ENCODE peak calls at places on chromosomes 4 and X, in six cellular contexts. One of them, this sample, is unnamed.
A peak's percentile ranks its signal among the peaks of the same experiment; 100 is the strongest.

GRCh38 chr4:121938282-121939092 is 13.4 kb downstream of the TRPC3 start:
- DNase-seq in AG10803: no peak
- DNase-seq in tibial artery: no peak
- DNase-seq in GM13976: no peak
- DNase-seq in lower lobe of right lung: no peak
- DNase-seq in ascending aorta: no peak
- DNase-seq in this sample: no peak

GRCh38 chrX:154351183-154352011 is 23.0 kb downstream of the FLNA start:
- DNase-seq in AG10803: no peak
- DNase-seq in tibial artery: peak; percentile 62
- DNase-seq in GM13976: no peak
- DNase-seq in lower lobe of right lung: peak; percentile 54
- DNase-seq in ascending aorta: no peak
- DNase-seq in this sample: no peak

GRCh38 chrX:112734250-112734649 is 54.5 kb upstream of the LHFPL1 start:
- DNase-seq in AG10803: peak; percentile 61
- DNase-seq in tibial artery: peak; percentile 42
- DNase-seq in GM13976: no peak
- DNase-seq in lower lobe of right lung: no peak
- DNase-seq in ascending aorta: no peak
- DNase-seq in this sample: no peak

GRCh38 chrX:34656467-34656841 is 631 bp downstream of the TMEM47 start:
- DNase-seq in AG10803: no peak
- DNase-seq in tibial artery: peak; percentile 65
- DNase-seq in GM13976: no peak
- DNase-seq in lower lobe of right lung: no peak
- DNase-seq in ascending aorta: no peak
- DNase-seq in this sample: no peak

GRCh38 chr4:102787096-102787867 is 26.5 kb upstream of the MANBA start:
- DNase-seq in AG10803: peak; percentile 70
- DNase-seq in tibial artery: no peak
- DNase-seq in GM13976: no peak
- DNase-seq in lower lobe of right lung: no peak
- DNase-seq in ascending aorta: no peak
- DNase-seq in this sample: no peak

GRCh38 chrX:64398088-64398487 is 2.8 kb upstream of the MTMR8 start:
- DNase-seq in AG10803: no peak
- DNase-seq in tibial artery: no peak
- DNase-seq in GM13976: no peak
- DNase-seq in lower lobe of right lung: no peak
- DNase-seq in ascending aorta: no peak
- DNase-seq in this sample: no peak

GRCh38 chr4:1973218-1973617 is 35.6 kb downstream of the NELFA start:
- DNase-seq in AG10803: no peak
- DNase-seq in tibial artery: peak; percentile 46
- DNase-seq in GM13976: no peak
- DNase-seq in lower lobe of right lung: no peak
- DNase-seq in ascending aorta: no peak
- DNase-seq in this sample: no peak

GRCh38 chrX:129323115-129323514 is 200.2 kb downstream of the SMARCA1 start:
- DNase-seq in AG10803: no peak
- DNase-seq in tibial artery: no peak
- DNase-seq in GM13976: no peak
- DNase-seq in lower lobe of right lung: no peak
- DNase-seq in ascending aorta: no peak
- DNase-seq in this sample: no peak

GRCh38 chr4:8255698-8256441 is 13.7 kb upstream of the HTRA3 start:
- DNase-seq in AG10803: peak; percentile 63
- DNase-seq in tibial artery: no peak
- DNase-seq in GM13976: no peak
- DNase-seq in lower lobe of right lung: no peak
- DNase-seq in ascending aorta: no peak
- DNase-seq in this sample: no peak

GRCh38 chr4:43776371-43776770 is 672.2 kb downstream of the KCTD8 start:
- DNase-seq in AG10803: no peak
- DNase-seq in tibial artery: no peak
- DNase-seq in GM13976: no peak
- DNase-seq in lower lobe of right lung: no peak
- DNase-seq in ascending aorta: no peak
- DNase-seq in this sample: peak; percentile 4

GRCh38 chrX:155632424-155633100 is 19.8 kb upstream of the TMLHE start:
- DNase-seq in AG10803: no peak
- DNase-seq in tibial artery: no peak
- DNase-seq in GM13976: peak; percentile 5
- DNase-seq in lower lobe of right lung: no peak
- DNase-seq in ascending aorta: no peak
- DNase-seq in this sample: no peak

GRCh38 chrX:78331708-78332107 is 4.3 kb upstream of the CYSLTR1 start:
- DNase-seq in AG10803: no peak
- DNase-seq in tibial artery: no peak
- DNase-seq in GM13976: no peak
- DNase-seq in lower lobe of right lung: no peak
- DNase-seq in ascending aorta: no peak
- DNase-seq in this sample: no peak

GRCh38 chr4:23782778-23783455 is 106.9 kb downstream of the PPARGC1A start:
- DNase-seq in AG10803: peak; percentile 16
- DNase-seq in tibial artery: no peak
- DNase-seq in GM13976: no peak
- DNase-seq in lower lobe of right lung: no peak
- DNase-seq in ascending aorta: no peak
- DNase-seq in this sample: no peak

GRCh38 chr4:82578935-82579334 is 17.1 kb upstream of the TMEM150C start:
- DNase-seq in AG10803: no peak
- DNase-seq in tibial artery: no peak
- DNase-seq in GM13976: no peak
- DNase-seq in lower lobe of right lung: no peak
- DNase-seq in ascending aorta: no peak
- DNase-seq in this sample: no peak

DNA sequence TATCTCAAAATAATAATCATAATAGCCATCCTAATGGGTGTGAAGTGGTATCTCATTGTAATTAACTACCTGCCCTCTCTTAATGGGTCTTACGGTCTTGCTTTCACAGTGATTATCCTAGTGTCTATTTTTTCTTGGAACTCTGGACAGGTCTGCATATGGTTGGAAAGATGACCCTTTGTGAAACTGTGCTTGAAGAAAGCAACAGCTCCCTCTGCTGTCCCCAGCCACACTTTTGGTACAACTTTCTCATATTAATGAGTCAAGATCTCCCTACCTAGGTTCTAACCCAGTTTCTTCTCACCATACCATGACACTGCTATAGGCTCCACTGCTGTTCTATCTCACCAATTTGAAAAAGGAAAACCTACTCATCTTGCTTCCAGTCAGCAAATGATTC is 2.4 kb downstream of the TFDP3 start:
- DNase-seq in AG10803: no peak
- DNase-seq in tibial artery: no peak
- DNase-seq in GM13976: no peak
- DNase-seq in lower lobe of right lung: no peak
- DNase-seq in ascending aorta: no peak
- DNase-seq in this sample: no peak
- TF ChIP-seq CTCF in AG10803: peak; percentile 29
- TF ChIP-seq CTCF in tibial artery: no peak
- TF ChIP-seq CTCF in GM13976: no peak
- TF ChIP-seq CTCF in lower lobe of right lung: peak; percentile 26
- TF ChIP-seq CTCF in ascending aorta: no peak
- TF ChIP-seq CTCF in this sample: no peak

GRCh38 chr4:29081230-29081955 is 1638.8 kb upstream of the PCDH7 start:
- DNase-seq in AG10803: no peak
- DNase-seq in tibial artery: no peak
- DNase-seq in GM13976: no peak
- DNase-seq in lower lobe of right lung: no peak
- DNase-seq in ascending aorta: no peak
- DNase-seq in this sample: no peak
- TF ChIP-seq CTCF in AG10803: no peak
- TF ChIP-seq CTCF in tibial artery: no peak
- TF ChIP-seq CTCF in GM13976: no peak
- TF ChIP-seq CTCF in lower lobe of right lung: no peak
- TF ChIP-seq CTCF in ascending aorta: no peak
- TF ChIP-seq CTCF in this sample: no peak

GRCh38 chr4:76867880-76868655 is 29.9 kb downstream of the SOWAHB start:
- DNase-seq in AG10803: no peak
- DNase-seq in tibial artery: no peak
- DNase-seq in GM13976: no peak
- DNase-seq in lower lobe of right lung: no peak
- DNase-seq in ascending aorta: no peak
- DNase-seq in this sample: no peak
- TF ChIP-seq CTCF in AG10803: no peak
- TF ChIP-seq CTCF in tibial artery: no peak
- TF ChIP-seq CTCF in GM13976: no peak
- TF ChIP-seq CTCF in lower lobe of right lung: no peak
- TF ChIP-seq CTCF in ascending aorta: no peak
- TF ChIP-seq CTCF in this sample: no peak

GRCh38 chrX:19811807-19812604 is 75.4 kb downstream of the SH3KBP1 start:
- DNase-seq in AG10803: peak; percentile 67
- DNase-seq in tibial artery: no peak
- DNase-seq in GM13976: no peak
- DNase-seq in lower lobe of right lung: no peak
- DNase-seq in ascending aorta: no peak
- DNase-seq in this sample: no peak

GRCh38 chrX:19814778-19815177 is 72.6 kb downstream of the SH3KBP1 start:
- DNase-seq in AG10803: no peak
- DNase-seq in tibial artery: no peak
- DNase-seq in GM13976: no peak
- DNase-seq in lower lobe of right lung: no peak
- DNase-seq in ascending aorta: no peak
- DNase-seq in this sample: no peak

GRCh38 chrX:19810809-19811208 is 76.6 kb downstream of the SH3KBP1 start:
- DNase-seq in AG10803: peak; percentile 88
- DNase-seq in tibial artery: no peak
- DNase-seq in GM13976: no peak
- DNase-seq in lower lobe of right lung: no peak
- DNase-seq in ascending aorta: no peak
- DNase-seq in this sample: no peak

GRCh38 chrX:19810370-19810769 is 77.0 kb downstream of the SH3KBP1 start:
- DNase-seq in AG10803: peak; percentile 9
- DNase-seq in tibial artery: no peak
- DNase-seq in GM13976: no peak
- DNase-seq in lower lobe of right lung: no peak
- DNase-seq in ascending aorta: no peak
- DNase-seq in this sample: no peak

DNA sequence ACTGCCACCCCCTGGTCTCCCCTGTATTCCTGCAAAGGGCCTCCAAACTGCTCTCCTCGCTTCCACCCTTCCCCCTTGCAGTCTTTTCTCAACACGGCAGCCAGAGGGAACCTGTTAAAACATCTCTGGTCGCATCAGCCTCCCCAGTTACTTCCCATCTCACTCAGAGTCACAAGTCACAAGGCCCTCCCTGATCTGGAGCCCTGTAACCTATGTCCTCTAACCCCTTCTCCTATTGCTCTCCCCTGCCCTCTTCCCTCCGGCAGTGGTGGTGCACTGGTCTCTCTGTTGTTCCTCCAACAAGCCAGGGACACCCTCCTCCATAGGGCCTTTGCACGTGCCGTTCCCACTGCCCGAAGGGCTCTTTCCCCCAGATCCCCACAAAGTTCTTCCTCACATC is 73.2 kb downstream of the SH3KBP1 start:
- DNase-seq in AG10803: no peak
- DNase-seq in tibial artery: no peak
- DNase-seq in GM13976: no peak
- DNase-seq in lower lobe of right lung: peak; percentile 44
- DNase-seq in ascending aorta: no peak
- DNase-seq in this sample: no peak
- TF ChIP-seq CTCF in AG10803: no peak
- TF ChIP-seq CTCF in tibial artery: no peak
- TF ChIP-seq CTCF in GM13976: no peak
- TF ChIP-seq CTCF in lower lobe of right lung: peak; percentile 10
- TF ChIP-seq CTCF in ascending aorta: no peak
- TF ChIP-seq CTCF in this sample: peak; percentile 17

GRCh38 chr4:186146443-186146842 is 41.9 kb downstream of the FAM149A start:
- DNase-seq in AG10803: no peak
- DNase-seq in tibial artery: no peak
- DNase-seq in GM13976: no peak
- DNase-seq in lower lobe of right lung: no peak
- DNase-seq in ascending aorta: no peak
- DNase-seq in this sample: no peak

GRCh38 chr4:186148335-186148975 is 42.9 kb upstream of the CYP4V2 start:
- DNase-seq in AG10803: no peak
- DNase-seq in tibial artery: no peak
- DNase-seq in GM13976: no peak
- DNase-seq in lower lobe of right lung: no peak
- DNase-seq in ascending aorta: no peak
- DNase-seq in this sample: no peak

GRCh38 chr4:186144180-186144579 is 39.7 kb downstream of the FAM149A start:
- DNase-seq in AG10803: peak; percentile 25
- DNase-seq in tibial artery: no peak
- DNase-seq in GM13976: no peak
- DNase-seq in lower lobe of right lung: no peak
- DNase-seq in ascending aorta: no peak
- DNase-seq in this sample: no peak

GRCh38 chr4:186149872-186150271 is 41.5 kb upstream of the CYP4V2 start:
- DNase-seq in AG10803: peak; percentile 19
- DNase-seq in tibial artery: peak; percentile 80
- DNase-seq in GM13976: no peak
- DNase-seq in lower lobe of right lung: no peak
- DNase-seq in ascending aorta: no peak
- DNase-seq in this sample: no peak

DNA sequence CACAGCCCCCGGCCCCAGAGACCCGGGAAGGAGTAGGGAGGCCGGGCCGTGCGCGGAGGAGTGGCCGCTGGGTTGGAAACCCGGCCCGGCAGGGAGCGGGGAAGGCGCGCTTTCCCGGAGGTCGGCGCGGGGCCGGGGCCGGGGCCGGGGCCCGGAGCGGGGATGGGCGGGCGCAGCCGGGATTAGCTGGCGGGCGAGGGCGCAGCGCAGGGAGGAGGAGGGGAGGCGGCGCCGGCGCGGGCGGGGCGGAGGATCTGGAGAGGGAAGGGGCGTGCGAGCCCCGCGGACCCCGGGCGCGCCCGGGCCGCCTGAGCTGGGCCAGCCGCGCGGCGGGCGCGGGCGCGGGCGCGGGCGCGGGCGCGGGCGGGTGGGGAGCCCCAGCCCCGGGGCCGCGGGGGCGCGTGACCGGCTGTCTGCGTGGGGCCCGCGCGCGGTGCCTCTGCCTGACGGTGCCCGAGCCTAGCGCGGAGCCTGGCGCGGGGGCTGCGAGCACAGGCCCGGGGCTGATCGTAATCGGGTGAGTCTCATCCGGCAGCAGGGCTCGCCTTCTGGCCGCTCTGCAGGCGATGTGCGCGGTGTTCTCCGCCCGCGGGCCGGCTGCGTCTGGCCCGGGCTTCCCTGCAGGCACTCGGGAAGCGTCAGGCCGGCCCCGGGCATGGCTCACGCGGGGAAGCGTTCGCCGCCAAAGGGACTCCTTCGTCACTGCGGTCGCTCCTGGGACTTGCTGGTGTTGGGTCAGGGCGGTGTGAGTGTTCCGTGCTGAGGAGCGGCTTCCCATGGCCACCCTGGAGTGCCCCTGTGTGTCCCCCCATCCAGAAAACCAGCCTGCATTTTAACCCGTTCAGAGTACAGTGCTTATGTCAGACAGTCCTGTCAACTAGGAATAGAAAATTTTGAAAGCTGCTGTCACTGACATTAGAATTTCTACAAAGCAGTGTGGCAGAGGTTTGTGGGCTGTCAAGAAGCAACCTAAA is 40.4 kb downstream of the FAM149A start:
- DNase-seq in AG10803: peak; percentile 49
- DNase-seq in tibial artery: peak; percentile 85
- DNase-seq in GM13976: no peak
- DNase-seq in lower lobe of right lung: peak; percentile 61
- DNase-seq in ascending aorta: no peak
- DNase-seq in this sample: no peak
- TF ChIP-seq CTCF in AG10803: no peak
- TF ChIP-seq CTCF in tibial artery: no peak
- TF ChIP-seq CTCF in GM13976: no peak
- TF ChIP-seq CTCF in lower lobe of right lung: no peak
- TF ChIP-seq CTCF in ascending aorta: no peak
- TF ChIP-seq CTCF in this sample: no peak